ENCODE peak calls at places on chromosomes 11 and 22, in five cellular contexts. P, W, Q, I and E are unnamed samples.

GRCh38 chr11:83543918-83544491 is 257.8 kb upstream of the CCDC90B start:
- DNase-seq in P (no peak), W (no peak), Q (peak; percentile 8), I (no peak), E (no peak)

GRCh38 chr11:2518112-2518982 is 73.5 kb downstream of the KCNQ1 start:
- DNase-seq in P (no peak), W (no peak), Q (no peak), I (peak; percentile 13), E (peak; percentile 45)

GRCh38 chr22:37037669-37038068 is 13.9 kb upstream of the KCTD17 start:
- DNase-seq in P (no peak), W (no peak), Q (no peak), I (no peak), E (no peak)

GRCh38 chr11:126839496-126839895 is 161.1 kb downstream of the KIRREL3 start:
- DNase-seq in P (no peak), W (peak; percentile 32), Q (peak; percentile 21), I (no peak), E (no peak)

GRCh38 chr11:68615657-68616056 is 68.7 kb upstream of the GAL start:
- DNase-seq in P (no peak), W (no peak), Q (no peak), I (no peak), E (no peak)

GRCh38 chr11:126355926-126356897 is 726 bp downstream of the ST3GAL4 start:
- DNase-seq in P (no peak), W (peak; percentile 20), Q (peak; percentile 67), I (peak; percentile 43), E (no peak)

GRCh38 chr22:25896098-25896497 is 154.1 kb downstream of the MYO18B start:
- DNase-seq in P (no peak), W (no peak), Q (no peak), I (no peak), E (no peak)

GRCh38 chr22:45818130-45819085 is 146.8 kb downstream of the ATXN10 start:
- DNase-seq in P (no peak), W (peak; percentile 36), Q (no peak), I (no peak), E (peak; percentile 83)

GRCh38 chr22:44630826-44631225 is 71.2 kb upstream of the PRR5 start:
- DNase-seq in P (no peak), W (no peak), Q (no peak), I (no peak), E (no peak)

GRCh38 chr11:68855205-68855978 is 13.7 kb upstream of the CPT1A start:
- DNase-seq in P (no peak), W (peak; percentile 47), Q (no peak), I (peak; percentile 58), E (peak; percentile 80)

GRCh38 chr11:27213232-27213660 is 149.8 kb downstream of the CCDC34 start:
- DNase-seq in P (no peak), W (peak; percentile 97), Q (peak; percentile 79), I (peak; percentile 13), E (no peak)

GRCh38 chr11:46238078-46238966 is 39.1 kb upstream of the CREB3L1 start:
- DNase-seq in P (no peak), W (peak; percentile 61), Q (peak; percentile 32), I (peak; percentile 63), E (peak; percentile 91)

GRCh38 chr22:45336971-45337431 is 27.3 kb downstream of the FAM118A start:
- DNase-seq in P (no peak), W (no peak), Q (no peak), I (peak; percentile 47), E (no peak)

GRCh38 chr22:44317163-44317455 is 4.4 kb upstream of the SHISAL1 start:
- DNase-seq in P (no peak), W (no peak), Q (no peak), I (no peak), E (peak; percentile 60)

GRCh38 chr11:72328366-72329224 is 84.6 kb upstream of the PHOX2A start:
- DNase-seq in P (no peak), W (peak; percentile 65), Q (no peak), I (no peak), E (no peak)

GRCh38 chr11:35856756-35857155 is 87.1 kb upstream of the LDLRAD3 start:
- DNase-seq in P (no peak), W (no peak), Q (no peak), I (no peak), E (no peak)

GRCh38 chr11:86508604-86509471 is 134.2 kb downstream of the CCDC81 start:
- DNase-seq in P (no peak), W (peak; percentile 50), Q (peak; percentile 81), I (peak; percentile 30), E (no peak)

GRCh38 chr11:75845324-75845723 is 30.3 kb downstream of the UVRAG start:
- DNase-seq in P (no peak), W (no peak), Q (no peak), I (no peak), E (no peak)

GRCh38 chr22:19799322-19800190 is 39.0 kb downstream of the TBX1 start:
- DNase-seq in P (no peak), W (peak; percentile 97), Q (no peak), I (no peak), E (peak; percentile 61)

GRCh38 chr11:35115688-35116030 is 23.3 kb upstream of the CD44 start:
- DNase-seq in P (no peak), W (peak; percentile 38), Q (peak; percentile 82), I (no peak), E (no peak)

GRCh38 chr11:58926251-58926650 is 13.0 kb upstream of the GLYATL1 start:
- DNase-seq in P (no peak), W (peak; percentile 43), Q (no peak), I (no peak), E (no peak)

GRCh38 chr22:19568337-19569311 is 44.4 kb upstream of the CLDN5 start:
- DNase-seq in P (no peak), W (peak; percentile 87), Q (peak; percentile 91), I (no peak), E (no peak)

GRCh38 chr11:75797796-75798195 is 17.2 kb upstream of the UVRAG start:
- DNase-seq in P (no peak), W (peak; percentile 15), Q (no peak), I (no peak), E (peak; percentile 61)

GRCh38 chr11:72760543-72761400 is 8.6 kb upstream of the ARAP1 start:
- DNase-seq in P (no peak), W (peak; percentile 87), Q (no peak), I (no peak), E (no peak)

GRCh38 chr11:117071344-117071787 is 26.9 kb downstream of the SIK3 start:
- DNase-seq in P (no peak), W (peak; percentile 30), Q (no peak), I (peak; percentile 66), E (no peak)
- H3K4me3 ChIP-seq in P (no peak overlapping the region), W (no peak overlapping the region), Q (no peak overlapping the region), I (no peak overlapping the region), E (no peak overlapping the region)

GRCh38 chr11:6654281-6655019 is 1.2 kb downstream of the DCHS1 start:
- DNase-seq in P (no peak), W (no peak), Q (no peak), I (no peak), E (peak; percentile 74)
- H3K9ac ChIP-seq in P (no peak overlapping the region), W (no peak overlapping the region), Q (no peak overlapping the region), I (peak overlapping the region; percentile 5), E (no peak overlapping the region)

GRCh38 chr11:96241351-96241841 is 101.6 kb downstream of the MAML2 start:
- DNase-seq in P (no peak), W (no peak), Q (no peak), I (peak; percentile 72), E (no peak)
- TF ChIP-seq CTCF in P (no peak), W (no peak), Q (no peak), I (no peak), E (no peak)

GRCh38 chr11:123151366-123151765 is 43.7 kb downstream of the CLMP start:
- DNase-seq in P (no peak), W (no peak), Q (no peak), I (no peak), E (no peak)
- H3K4me3 ChIP-seq in P (no peak overlapping the region), W (no peak overlapping the region), Q (no peak overlapping the region), I (no peak overlapping the region), E (no peak overlapping the region)

DNA sequence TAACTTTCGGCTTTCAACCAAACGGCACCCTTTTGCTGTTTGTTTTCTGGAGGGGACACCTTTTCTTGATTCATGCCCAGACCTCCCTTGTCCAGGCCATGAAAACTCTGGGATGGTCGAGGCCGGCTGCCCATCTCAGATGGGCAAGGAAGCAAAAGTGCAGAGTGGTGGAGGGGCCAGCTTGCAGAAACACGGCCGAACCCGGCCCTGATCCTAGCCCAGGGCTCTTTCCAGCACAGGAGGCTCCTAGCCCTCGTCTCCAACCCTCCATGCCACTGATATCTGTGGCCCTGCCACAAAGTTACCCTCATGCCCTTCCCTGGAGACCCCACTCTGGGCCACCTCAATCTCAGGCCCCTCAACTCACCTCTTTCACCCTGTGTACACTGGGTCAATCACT is 18.9 kb upstream of the SLC22A12 start:
- DNase-seq in P (no peak), W (no peak), Q (no peak), I (no peak), E (no peak)
- H3K9ac ChIP-seq in P (no peak overlapping the region), W (no peak overlapping the region), Q (no peak overlapping the region), I (no peak overlapping the region), E (no peak overlapping the region)

GRCh38 chr11:5610446-5610845 is 14.0 kb downstream of the TRIM6 start:
- DNase-seq in P (no peak), W (no peak), Q (no peak), I (no peak), E (no peak)

GRCh38 chr11:5605849-5606248 is 9.4 kb downstream of the TRIM6 start:
- DNase-seq in P (no peak), W (peak; percentile 91), Q (peak; percentile 85), I (no peak), E (no peak)

GRCh38 chr11:5608778-5609177 is 12.3 kb downstream of the TRIM6 start:
- DNase-seq in P (no peak), W (peak; percentile 58), Q (no peak), I (no peak), E (no peak)

GRCh38 chr11:5611627-5612026 is 13.2 kb upstream of the TRIM34 start:
- DNase-seq in P (no peak), W (no peak), Q (no peak), I (no peak), E (no peak)
- TF ChIP-seq CTCF in P (no peak), W (no peak), Q (peak; percentile 1), I (no peak), E (peak; percentile 4)

GRCh38 chr11:67027483-67027930 is 4.6 kb downstream of the SYT12 start:
- DNase-seq in P (no peak), W (no peak), Q (no peak), I (no peak), E (no peak)
- H3K4me3 ChIP-seq in P (no peak overlapping the region), W (no peak overlapping the region), Q (no peak overlapping the region), I (no peak overlapping the region), E (no peak overlapping the region)

GRCh38 chr11:96105197-96105895 is 181.4 kb upstream of the MTMR2 start:
- DNase-seq in P (no peak), W (no peak), Q (peak; percentile 33), I (no peak), E (no peak)
- H3K9ac ChIP-seq in P (no peak overlapping the region), W (no peak overlapping the region), Q (no peak overlapping the region), I (no peak overlapping the region), E (no peak overlapping the region)

GRCh38 chr11:30143098-30143705 is 87.6 kb upstream of the FSHB start:
- DNase-seq in P (no peak), W (peak; percentile 4), Q (peak; percentile 17), I (no peak), E (no peak)
- TF ChIP-seq CTCF in P (no peak), W (peak; percentile 63), Q (peak; percentile 62), I (peak; percentile 64), E (peak; percentile 63)

GRCh38 chr22:17910561-17911311 is 113.6 kb downstream of the MICAL3 start:
- DNase-seq in P (no peak), W (peak; percentile 90), Q (peak; percentile 70), I (peak; percentile 27), E (peak; percentile 92)
- H3K4me3 ChIP-seq in P (no peak overlapping the region), W (no peak overlapping the region), Q (no peak overlapping the region), I (no peak overlapping the region), E (no peak overlapping the region)